ENCODE peak calls at places on chromosome 15, in five cellular contexts. D is transverse colon, M is uterus, F is A549, S is adrenal gland. V is an unnamed sample.

GRCh38 chr15:96737408-96737807 is 406.9 kb downstream of the NR2F2 start:
- DNase-seq in D (no peak), M (no peak), F (no peak), S (no peak), V (no peak)

GRCh38 chr15:49296258-49296657 is 126.2 kb downstream of the GALK2 start:
- DNase-seq in D (no peak), M (no peak), F (no peak), S (no peak), V (no peak)

GRCh38 chr15:76865548-76865991 is 39.6 kb downstream of the SCAPER start:
- DNase-seq in D (no peak), M (no peak), F (no peak), S (no peak), V (no peak)

GRCh38 chr15:43187544-43188155 is 2.4 kb downstream of the CCNDBP1 start:
- DNase-seq in D (no peak), M (no peak), F (peak; percentile 51), S (no peak), V (no peak)

GRCh38 chr15:56929389-56929788 is 10.9 kb downstream of the TCF12 start:
- DNase-seq in D (no peak), M (no peak), F (no peak), S (no peak), V (no peak)

GRCh38 chr15:53110999-53111398 is 320.9 kb upstream of the ONECUT1 start:
- DNase-seq in D (no peak), M (no peak), F (no peak), S (no peak), V (no peak)

GRCh38 chr15:40685376-40685775 is 9.6 kb upstream of the RAD51 start:
- DNase-seq in D (no peak), M (no peak), F (no peak), S (no peak), V (no peak)

GRCh38 chr15:36734366-36734765 is 154.9 kb downstream of the CDIN1 start:
- DNase-seq in D (no peak), M (no peak), F (no peak), S (no peak), V (no peak)

GRCh38 chr15:92393994-92394326 is 279 bp downstream of the ST8SIA2 start:
- DNase-seq in D (no peak), M (no peak), F (no peak), S (no peak), V (no peak)

GRCh38 chr15:73601449-73602425 is 31.5 kb downstream of the NPTN start:
- DNase-seq in D (peak; percentile 44), M (peak; percentile 59), F (peak; percentile 42), S (peak; percentile 68), V (peak; percentile 73)

GRCh38 chr15:94252223-94252766 is 20.9 kb downstream of the MCTP2 start:
- DNase-seq in D (no peak), M (no peak), F (no peak), S (no peak), V (no peak)

GRCh38 chr15:94253742-94254141 is 22.4 kb downstream of the MCTP2 start:
- DNase-seq in D (no peak), M (no peak), F (no peak), S (no peak), V (no peak)

GRCh38 chr15:94255540-94255939 is 24.2 kb downstream of the MCTP2 start:
- DNase-seq in D (no peak), M (no peak), F (no peak), S (no peak), V (no peak)

GRCh38 chr15:94247789-94248638 is 16.7 kb downstream of the MCTP2 start:
- DNase-seq in D (no peak), M (no peak), F (no peak), S (no peak), V (no peak)

GRCh38 chr15:94252906-94253305 is 21.5 kb downstream of the MCTP2 start:
- DNase-seq in D (no peak), M (no peak), F (no peak), S (no peak), V (no peak)
- TF ChIP-seq POLR2A in D (no peak), M (no peak), F (no peak), S (no peak), V (no peak)

DNA sequence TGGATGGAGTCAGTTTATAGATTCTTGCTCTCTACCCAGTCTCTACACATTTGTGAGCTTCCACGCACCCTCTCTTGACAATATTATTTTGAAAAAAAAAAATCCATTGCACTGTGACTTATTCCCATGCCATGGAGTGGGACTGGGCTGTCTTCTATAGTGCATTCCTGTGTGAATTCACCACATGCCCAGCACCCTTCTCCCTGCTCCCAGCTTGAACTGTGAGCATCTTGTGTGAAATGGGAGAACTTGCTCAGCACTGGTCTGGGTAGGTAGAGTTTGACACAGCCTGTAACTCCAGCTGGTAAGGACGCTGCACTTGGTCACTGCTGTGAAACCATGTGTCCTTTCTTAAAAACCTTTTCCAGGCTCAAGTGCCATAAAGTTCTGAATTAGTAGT is 91.9 kb downstream of the ARNT2 start:
- DNase-seq in D (no peak), M (no peak), F (no peak), S (no peak), V (no peak)
- H3K4me1 ChIP-seq in D (no peaks in the 10 kb centered on the region), M (no peaks in the 10 kb centered on the region), F (peaks cover 35% of the 10 kb centered on the region), S (no peaks in the 10 kb centered on the region), V (no peaks in the 10 kb centered on the region)

DNA sequence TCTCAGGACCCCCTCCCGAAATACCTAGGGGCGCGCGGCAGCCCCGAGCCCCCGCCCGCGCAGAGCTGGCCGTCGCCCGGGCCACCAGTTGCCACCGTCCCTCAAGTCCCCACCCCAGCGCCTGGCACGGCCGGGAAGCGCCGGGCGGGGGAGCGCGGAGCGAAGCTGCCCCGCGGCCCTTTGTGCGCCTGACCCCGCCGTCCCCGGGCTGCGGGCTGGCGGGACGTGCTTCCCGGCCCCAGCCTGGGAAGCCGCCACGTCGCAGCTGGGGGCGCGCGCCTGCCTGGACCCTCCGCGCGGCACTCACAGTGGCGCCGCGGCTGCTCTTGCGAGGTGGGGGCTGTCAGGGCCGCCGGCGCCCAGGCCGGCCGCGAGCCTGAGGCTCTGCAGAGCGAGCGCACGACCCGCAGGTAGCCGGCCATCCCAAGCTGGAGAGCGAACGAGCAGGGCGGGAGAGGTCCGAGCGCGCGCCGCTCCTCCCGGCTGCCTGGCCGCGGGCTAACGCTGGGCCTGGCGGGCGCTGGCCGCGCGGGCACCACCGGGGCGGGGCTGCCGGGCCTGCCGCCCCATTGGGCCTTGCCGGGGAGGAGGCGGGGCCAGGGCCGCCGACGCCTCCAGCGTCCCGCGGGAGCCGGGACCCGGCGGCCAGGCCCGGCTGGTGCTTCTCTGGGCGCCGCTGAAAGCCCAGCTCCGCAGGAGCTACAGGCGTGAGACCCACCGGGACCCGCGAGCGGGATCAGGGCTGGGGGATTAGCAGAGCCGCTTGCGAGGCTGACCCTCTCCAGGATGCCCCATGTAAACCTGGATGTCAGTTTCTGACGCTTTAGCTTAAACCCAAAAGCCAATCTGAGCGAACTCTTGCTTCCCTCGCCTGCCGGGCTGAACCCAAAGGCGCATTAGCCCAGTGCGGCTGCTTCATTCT is at the start of gene IDH2:
- DNase-seq in D (peak; percentile 87), M (peak; percentile 59), F (peak; percentile 78), S (peak; percentile 79), V (peak; percentile 79)
- TF ChIP-seq POLR2A in D (peak; percentile 79), M (peak; percentile 93), F (peak; percentile 97), S (peak; percentile 73), V (peak; percentile 99)

GRCh38 chr15:64692166-64692565 is 83.2 kb downstream of the RBPMS2 start:
- DNase-seq in D (no peak), M (no peak), F (no peak), S (peak; percentile 29), V (no peak)

GRCh38 chr15:64690008-64690407 is 85.4 kb downstream of the RBPMS2 start:
- DNase-seq in D (no peak), M (no peak), F (no peak), S (no peak), V (no peak)

GRCh38 chr15:64693134-64693533 is 82.3 kb downstream of the RBPMS2 start:
- DNase-seq in D (peak; percentile 43), M (peak; percentile 58), F (peak; percentile 57), S (peak; percentile 33), V (peak; percentile 32)

GRCh38 chr15:64688770-64689169 is 86.6 kb downstream of the RBPMS2 start:
- DNase-seq in D (no peak), M (no peak), F (no peak), S (no peak), V (no peak)

DNA sequence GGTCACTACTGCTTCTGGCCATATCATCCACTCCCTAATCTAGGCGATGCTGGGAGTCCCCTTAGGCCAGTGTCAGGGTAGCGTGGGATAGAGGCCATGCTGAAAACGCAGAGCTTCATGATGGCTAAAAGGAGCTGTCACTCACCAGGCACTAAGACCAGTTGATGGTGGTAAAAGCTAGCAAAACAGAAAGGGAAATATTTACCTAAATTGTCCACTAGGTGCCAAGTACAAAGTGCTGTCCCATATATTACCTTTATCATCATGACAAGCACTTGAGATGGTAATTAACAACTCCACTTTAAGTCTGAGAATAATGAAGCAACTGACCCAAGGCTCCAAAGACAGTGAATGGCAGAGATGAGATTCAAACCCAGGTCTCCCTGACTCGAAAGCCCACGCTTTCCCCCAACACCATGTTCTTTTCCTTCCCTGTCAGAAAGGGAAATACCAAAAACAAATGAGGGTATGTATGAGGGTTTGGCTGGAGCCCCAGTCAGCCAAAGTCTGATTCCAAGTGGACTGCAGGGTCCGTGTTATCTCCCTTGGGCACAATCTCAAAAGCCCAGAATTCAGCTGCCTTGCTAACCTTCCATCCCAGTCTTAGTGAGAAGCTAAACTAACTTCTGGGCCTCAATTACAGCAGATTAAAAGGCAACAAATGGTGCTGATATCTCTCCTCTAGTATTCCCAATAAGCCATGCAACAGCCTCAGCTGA is 84.7 kb downstream of the RBPMS2 start:
- DNase-seq in D (no peak), M (no peak), F (no peak), S (no peak), V (no peak)
- H3K4me1 ChIP-seq in D (peaks cover 12% of the 10 kb centered on the region), M (peaks cover 40% of the 10 kb centered on the region), F (peaks cover 14% of the 10 kb centered on the region), S (peaks cover 37% of the 10 kb centered on the region), V (peaks cover 76% of the 10 kb centered on the region)

GRCh38 chr15:63906266-63906584 is 72.5 kb upstream of the HERC1 start:
- DNase-seq in D (no peak), M (no peak), F (no peak), S (no peak), V (no peak)

GRCh38 chr15:63908281-63908680 is 74.5 kb upstream of the HERC1 start:
- DNase-seq in D (no peak), M (no peak), F (no peak), S (no peak), V (no peak)

GRCh38 chr15:63905558-63906265 is 72.0 kb upstream of the HERC1 start:
- DNase-seq in D (no peak), M (no peak), F (no peak), S (no peak), V (no peak)

GRCh38 chr15:63908986-63909385 is 75.2 kb upstream of the HERC1 start:
- DNase-seq in D (no peak), M (no peak), F (no peak), S (no peak), V (no peak)

GRCh38 chr15:63907521-63907920 is 73.8 kb upstream of the HERC1 start:
- DNase-seq in D (no peak), M (no peak), F (no peak), S (no peak), V (no peak)
- TF ChIP-seq POLR2A in D (no peak), M (no peak), F (no peak), S (no peak), V (no peak)

GRCh38 chr15:62895905-62896316 is 146.6 kb upstream of the TPM1 start:
- DNase-seq in D (no peak), M (no peak), F (peak; percentile 94), S (no peak), V (no peak)
- H3K4me1 ChIP-seq in D (peaks cover 27% of the 10 kb centered on the region), M (peaks cover 2% of the 10 kb centered on the region), F (peaks cover 70% of the 10 kb centered on the region), S (peaks cover 11% of the 10 kb centered on the region), V (peaks cover 40% of the 10 kb centered on the region)

GRCh38 chr15:85667491-85668424 is 127.0 kb downstream of the KLHL25 start:
- DNase-seq in D (peak; percentile 25), M (peak; percentile 80), F (peak; percentile 95), S (peak; percentile 71), V (no peak)
- TF ChIP-seq POLR2A in D (no peak), M (no peak), F (no peak), S (peak; percentile 40), V (no peak)

V was measured in gastrocnemius medialis.